ENCODE peak calls at places on chromosomes 7 and 10, in ten cellular contexts. U, N, W, Q, X, K, L, J, E and T are unnamed samples.
A peak's percentile ranks its signal among the peaks of the same experiment; 100 is the strongest.

GRCh38 chr10:31134303-31134928 is 102.8 kb upstream of the ZNF438 start:
- DNase-seq in U (peak; percentile 81), N (peak; percentile 38), W (no peak), Q (peak; percentile 64), X (no peak), K (peak; percentile 85), L (peak; percentile 72), J (no peak), E (no peak), T (peak; percentile 9)

GRCh38 chr10:114389429-114389828 is 14.9 kb downstream of the AFAP1L2 start:
- DNase-seq in U (no peak), N (no peak), W (no peak), Q (peak; percentile 50), X (peak; percentile 56), K (peak; percentile 91), L (no peak), J (no peak), E (no peak), T (no peak)

GRCh38 chr10:101772895-101773761 is 2.8 kb downstream of the FGF8 start:
- DNase-seq in U (no peak), N (no peak), W (no peak), Q (no peak), X (no peak), K (no peak), L (no peak), J (no peak), E (no peak), T (no peak)

GRCh38 chr10:97539523-97540200 is 32.9 kb upstream of the ANKRD2 start:
- DNase-seq in U (peak; percentile 46), N (no peak), W (no peak), Q (peak; percentile 78), X (peak; percentile 76), K (peak; percentile 20), L (peak; percentile 34), J (no peak), E (peak; percentile 77), T (no peak)

GRCh38 chr10:25808372-25808771 is 125.7 kb upstream of the MYO3A start:
- DNase-seq in U (no peak), N (no peak), W (no peak), Q (no peak), X (no peak), K (no peak), L (no peak), J (no peak), E (no peak), T (no peak)

GRCh38 chr7:31122649-31123058 is 70.5 kb downstream of the ADCYAP1R1 start:
- DNase-seq in U (peak; percentile 60), N (peak; percentile 63), W (no peak), Q (peak; percentile 59), X (peak; percentile 82), K (peak; percentile 88), L (peak; percentile 40), J (peak; percentile 49), E (peak; percentile 83), T (peak; percentile 85)

GRCh38 chr10:100966887-100967286 is 2.4 kb upstream of the SEMA4G start:
- DNase-seq in U (no peak), N (no peak), W (no peak), Q (no peak), X (no peak), K (no peak), L (no peak), J (no peak), E (no peak), T (no peak)

GRCh38 chr7:130489140-130489967 is 2.5 kb upstream of the MEST start:
- DNase-seq in U (peak; percentile 97), N (no peak), W (no peak), Q (peak; percentile 67), X (no peak), K (no peak), L (no peak), J (no peak), E (no peak), T (no peak)

GRCh38 chr10:82377608-82378007 is 502.6 kb downstream of the NRG3 start:
- DNase-seq in U (no peak), N (no peak), W (no peak), Q (no peak), X (no peak), K (no peak), L (no peak), J (no peak), E (no peak), T (peak; percentile 23)

GRCh38 chr7:36533717-36534116 is 144.1 kb downstream of the ANLN start:
- DNase-seq in U (no peak), N (no peak), W (no peak), Q (no peak), X (no peak), K (no peak), L (no peak), J (no peak), E (no peak), T (no peak)

GRCh38 chr7:132491546-132491945 is 84.7 kb downstream of the PLXNA4 start:
- DNase-seq in U (no peak), N (no peak), W (no peak), Q (no peak), X (no peak), K (no peak), L (no peak), J (no peak), E (no peak), T (no peak)

GRCh38 chr7:15464762-15465144 is 97.1 kb downstream of the AGMO start:
- DNase-seq in U (no peak), N (no peak), W (no peak), Q (no peak), X (no peak), K (no peak), L (no peak), J (no peak), E (no peak), T (no peak)

GRCh38 chr10:43461950-43462349 is 25.0 kb downstream of the ZNF487 start:
- DNase-seq in U (peak; percentile 66), N (no peak), W (no peak), Q (peak; percentile 77), X (no peak), K (peak; percentile 95), L (no peak), J (no peak), E (no peak), T (peak; percentile 30)

GRCh38 chr7:37248396-37248836 is 200.2 kb downstream of the ELMO1 start:
- DNase-seq in U (no peak), N (no peak), W (no peak), Q (no peak), X (peak; percentile 53), K (no peak), L (no peak), J (peak; percentile 26), E (peak; percentile 96), T (peak; percentile 98)

GRCh38 chr10:597976-598375 is 91.5 kb downstream of the DIP2C start:
- DNase-seq in U (no peak), N (no peak), W (no peak), Q (no peak), X (no peak), K (no peak), L (no peak), J (no peak), E (no peak), T (no peak)

GRCh38 chr10:119235381-119235780 is 28.0 kb downstream of the GRK5 start:
- DNase-seq in U (no peak), N (peak; percentile 65), W (no peak), Q (no peak), X (peak; percentile 64), K (no peak), L (peak; percentile 62), J (no peak), E (no peak), T (no peak)

GRCh38 chr7:83836028-83836427 is 187.1 kb upstream of the SEMA3E start:
- DNase-seq in U (no peak), N (no peak), W (no peak), Q (no peak), X (no peak), K (no peak), L (no peak), J (no peak), E (no peak), T (no peak)

GRCh38 chr7:112266595-112267270 is 60.2 kb downstream of the ZNF277 start:
- DNase-seq in U (peak; percentile 31), N (no peak), W (no peak), Q (no peak), X (no peak), K (peak; percentile 40), L (no peak), J (no peak), E (no peak), T (no peak)

GRCh38 chr10:49115015-49115795 is at the start of gene VSTM4:
- DNase-seq in U (no peak), N (no peak), W (no peak), Q (no peak), X (peak; percentile 89), K (no peak), L (peak; percentile 68), J (no peak), E (peak; percentile 32), T (no peak)

GRCh38 chr10:69573056-69573806 is at the start of gene NEUROG3:
- DNase-seq in U (no peak), N (no peak), W (no peak), Q (no peak), X (peak; percentile 66), K (no peak), L (peak; percentile 36), J (no peak), E (peak; percentile 50), T (no peak)

GRCh38 chr10:42242135-42242805 is 396.1 kb downstream of the ZNF33B start:
- DNase-seq in U (no peak), N (no peak), W (no peak), Q (no peak), X (no peak), K (no peak), L (no peak), J (no peak), E (no peak), T (no peak)